ENCODE peak calls at places on chromosomes 4 and X, in nine cellular contexts. N is body of pancreas, V is tibial nerve, Y is epithelial cell of esophagus, U is IMR-90, O is astrocyte of the spinal cord, C is left ventricle myocardium inferior, R is fibroblast of lung, T is right atrium auricular region. I is an unnamed sample.
A peak's percentile ranks its signal among the peaks of the same experiment; 100 is the strongest.

GRCh38 chr4:128334256-128334655 is 46.6 kb upstream of the PGRMC2 start:
- DNase-seq in Y (no peak), O (no peak), R (no peak), V (no peak), C (no peak), T (no peak), U (no peak), N (no peak), I (no peak)

GRCh38 chr4:85573270-85573669 is 98.3 kb downstream of the ARHGAP24 start:
- DNase-seq in C (no peak), Y (no peak), T (no peak), V (no peak), N (no peak), O (no peak), R (no peak), U (no peak), I (no peak)

GRCh38 chr4:102493794-102494193 is 7.4 kb upstream of the NFKB1 start:
- DNase-seq in Y (no peak), N (no peak), R (no peak), O (no peak), V (no peak), C (no peak), T (no peak), U (no peak), I (no peak)

GRCh38 chr4:179097741-179098140 is 1655.5 kb upstream of the AGA start:
- DNase-seq in V (no peak), Y (peak; percentile 68), R (peak; percentile 64), U (peak; percentile 37), T (no peak), O (peak; percentile 27), N (no peak), C (no peak), I (no peak)

GRCh38 chr4:8781641-8782040 is 90.0 kb downstream of the HMX1 start:
- DNase-seq in R (no peak), V (no peak), U (no peak), T (no peak), O (no peak), C (no peak), N (no peak), Y (no peak), I (no peak)

GRCh38 chr4:7546809-7547367 is 112.2 kb upstream of the PSAPL1 start:
- DNase-seq in Y (no peak), T (no peak), O (peak; percentile 9), U (peak; percentile 67), N (no peak), R (no peak), V (no peak), C (no peak), I (peak; percentile 37)

GRCh38 chr4:100169796-100170485 is 20.3 kb downstream of the DDIT4L start:
- DNase-seq in Y (no peak), C (no peak), R (no peak), T (no peak), V (no peak), N (no peak), O (no peak), U (peak; percentile 32), I (no peak)

GRCh38 chr4:139154952-139155557 is 22.0 kb downstream of the ELF2 start:
- DNase-seq in V (no peak), O (no peak), N (no peak), T (no peak), R (no peak), U (no peak), Y (no peak), C (no peak), I (no peak)

GRCh38 chr4:129578336-129578735 is 482.4 kb downstream of the C4orf33 start:
- DNase-seq in U (no peak), N (no peak), V (no peak), T (no peak), C (no peak), O (no peak), Y (no peak), R (no peak), I (no peak)

GRCh38 chr4:8297141-8297601 is 27.6 kb downstream of the HTRA3 start:
- DNase-seq in V (no peak), Y (no peak), N (no peak), T (no peak), C (no peak), U (no peak), O (no peak), R (no peak), I (no peak)

GRCh38 chr4:151744614-151745013 is 16.2 kb downstream of the GATB start:
- DNase-seq in C (no peak), V (no peak), R (peak; percentile 68), Y (peak; percentile 98), O (peak; percentile 93), N (no peak), T (no peak), U (peak; percentile 97), I (peak; percentile 80)

GRCh38 chrX:135981662-135982061 is 3.6 kb upstream of the SLC9A6 start:
- DNase-seq in U (no peak), T (no peak), O (no peak), N (no peak), Y (no peak), C (no peak), V (no peak), R (peak; percentile 18), I (no peak)

GRCh38 chrX:137575596-137576255 is 9.8 kb downstream of the ZIC3 start:
- DNase-seq in R (no peak), Y (no peak), U (no peak), N (no peak), V (no peak), T (no peak), C (no peak), O (no peak), I (no peak)

GRCh38 chr4:53563824-53564223 is 27.5 kb downstream of the LNX1 start:
- DNase-seq in N (no peak), V (no peak), U (peak; percentile 89), T (no peak), C (no peak), Y (peak; percentile 74), R (peak; percentile 44), O (peak; percentile 88), I (peak; percentile 83)

GRCh38 chrX:20217279-20217678 is 49.4 kb downstream of the RPS6KA3 start:
- DNase-seq in Y (peak; percentile 68), N (no peak), U (peak; percentile 78), T (no peak), V (no peak), C (no peak), R (peak; percentile 82), O (peak; percentile 59), I (no peak)

GRCh38 chr4:8740666-8741395 is 130.8 kb downstream of the HMX1 start:
- DNase-seq in T (no peak), V (no peak), R (no peak), N (peak; percentile 3), C (no peak), O (no peak), U (no peak), Y (no peak), I (no peak)

GRCh38 chrX:105221374-105221773 is 880 bp upstream of the TEX13A start:
- DNase-seq in T (no peak), N (no peak), R (no peak), C (no peak), V (no peak), U (no peak), Y (no peak), O (no peak), I (no peak)

GRCh38 chrX:80306007-80306406 is 114.2 kb upstream of the TENT5D start:
- DNase-seq in V (no peak), T (no peak), C (no peak), N (no peak), U (no peak), Y (peak; percentile 11), R (no peak), O (no peak), I (no peak)

GRCh38 chrX:150371877-150372276 is 8.8 kb downstream of the MAMLD1 start:
- DNase-seq in T (no peak), N (no peak), V (no peak), O (no peak), C (no peak), U (no peak), Y (no peak), R (no peak), I (no peak)

DNA sequence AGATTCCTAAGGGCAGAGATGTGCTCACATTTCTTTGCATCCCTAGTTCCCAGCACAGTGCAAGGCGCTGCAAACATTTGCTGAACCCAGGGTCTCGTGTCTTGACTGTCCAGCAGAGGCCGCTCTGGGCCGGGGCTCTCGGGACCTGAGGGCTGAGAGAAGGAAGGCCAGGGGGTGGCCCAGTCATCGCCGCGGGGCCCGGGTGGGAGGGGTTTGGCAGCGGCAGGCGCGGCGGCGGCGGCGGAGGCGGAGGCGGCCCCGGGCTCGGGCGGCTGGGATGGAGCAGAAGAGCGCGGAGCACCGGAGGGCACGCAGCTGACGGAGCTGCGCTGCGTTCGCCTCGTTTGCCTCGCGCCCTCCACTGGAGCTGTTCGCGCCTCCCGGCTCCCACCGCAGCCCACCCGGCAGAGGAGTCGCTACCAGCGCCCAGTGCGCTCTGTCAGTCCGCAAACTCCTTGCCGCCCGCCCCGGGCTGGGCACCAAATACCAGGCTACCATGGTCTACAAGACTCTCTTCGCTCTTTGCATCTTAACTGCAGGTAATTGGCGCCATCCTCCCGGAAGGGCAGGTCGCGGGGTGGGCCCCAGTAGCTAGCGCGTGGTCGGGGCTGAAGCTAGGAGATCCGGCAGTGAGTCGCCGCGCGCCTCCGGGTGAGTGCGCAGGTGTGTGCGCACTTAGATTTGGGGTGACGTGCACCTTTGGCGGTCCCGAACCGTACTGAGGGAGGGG is at the start of gene PARM1:
- DNase-seq in C (peak; percentile 92), N (peak; percentile 95), V (peak; percentile 59), O (peak; percentile 76), U (peak; percentile 61), Y (peak; percentile 74), R (peak; percentile 79), T (peak; percentile 90), I (no peak)
- TF ChIP-seq CTCF in C (peak; percentile 78), N (peak; percentile 78), V (peak; percentile 56), O (peak; percentile 74), U (peak; percentile 68), Y (peak; percentile 45), R (peak; percentile 62), T (peak; percentile 84), I (peak; percentile 67)

DNA sequence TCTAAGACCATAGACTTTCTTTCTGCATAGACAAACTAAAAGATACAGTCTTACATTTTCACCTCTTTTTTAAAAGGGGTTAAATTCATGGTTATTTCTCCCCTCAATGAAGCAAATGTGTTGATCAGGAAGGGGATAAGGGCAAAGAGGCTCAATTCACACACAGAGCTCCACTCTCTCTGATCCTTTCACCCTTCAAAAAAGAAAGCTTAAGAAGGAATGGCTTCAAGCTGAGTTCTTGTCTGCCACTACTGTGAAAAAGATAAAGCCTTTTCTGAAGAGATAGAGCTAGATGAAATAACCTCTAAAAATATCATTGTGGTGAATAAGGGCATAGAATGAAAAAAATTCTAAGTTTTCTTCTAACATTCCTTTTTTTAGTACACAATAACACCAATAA is 28.3 kb downstream of the SEPSECS start:
- DNase-seq in R (no peak), V (no peak), O (no peak), C (no peak), Y (no peak), N (no peak), U (no peak), T (no peak), I (no peak)
- H3K4me3 ChIP-seq in R (no peak overlapping the region), V (no peak overlapping the region), O (no peak overlapping the region), C (no peak overlapping the region), Y (no peak overlapping the region), N (no peak overlapping the region), U (no peak overlapping the region), T (no peak overlapping the region), I (no peak overlapping the region)

GRCh38 chr4:63717384-63717783 is 691.9 kb downstream of the TECRL start:
- DNase-seq in R (no peak), O (peak; percentile 3), T (no peak), Y (peak; percentile 32), N (no peak), V (no peak), U (no peak), C (no peak), I (no peak)
- TF ChIP-seq CTCF in R (no peak), O (no peak), T (no peak), Y (peak; percentile 51), N (no peak), V (no peak), U (peak; percentile 1), C (no peak), I (no peak)

GRCh38 chrX:118724775-118725174 is 2.6 kb upstream of the IL13RA1 start:
- DNase-seq in V (no peak), O (peak; percentile 30), Y (no peak), U (peak; percentile 56), R (peak; percentile 42), N (no peak), C (no peak), T (no peak), I (no peak)
- H3K4me3 ChIP-seq in V (no peak overlapping the region), O (no peak overlapping the region), Y (no peak overlapping the region), U (peak overlapping the region; percentile 13), R (no peak overlapping the region), N (no peak overlapping the region), C (no peak overlapping the region), T (no peak overlapping the region), I (no peak overlapping the region)